ENCODE peak calls at places on chromosomes 6 and 20, in ten cellular contexts. D, N, G, J, X, Q, U, H, A and M are unnamed samples.
A peak's percentile ranks its signal among the peaks of the same experiment; 100 is the strongest.

GRCh38 chr20:49700411-49701185 is 13.1 kb downstream of the B4GALT5 start:
- DNase-seq in Q (peak; percentile 71), U (no peak), J (no peak), A (no peak), D (peak; percentile 81), X (no peak), G (no peak), N (no peak), H (no peak), M (no peak)

GRCh38 chr20:43959079-43959919 is 44.6 kb downstream of the TOX2 start:
- DNase-seq in G (no peak), U (no peak), N (no peak), X (no peak), Q (no peak), A (no peak), D (no peak), J (no peak), H (peak; percentile 64), M (peak; percentile 28)

GRCh38 chr6:169189227-169189626 is 64.4 kb downstream of the THBS2 start:
- DNase-seq in H (no peak), X (no peak), A (no peak), U (no peak), D (no peak), N (peak; percentile 66), G (no peak), J (no peak), Q (no peak), M (no peak)

GRCh38 chr6:145148392-145149175 is 586.7 kb downstream of the EPM2A start:
- DNase-seq in X (no peak), H (peak; percentile 48), G (no peak), Q (peak; percentile 82), N (no peak), A (no peak), D (peak; percentile 63), U (no peak), J (peak; percentile 61), M (peak; percentile 79)

GRCh38 chr6:6006428-6007310 is at the start of gene NRN1:
- DNase-seq in U (no peak), D (no peak), A (no peak), G (no peak), X (no peak), Q (no peak), J (no peak), N (no peak), H (no peak), M (no peak)

GRCh38 chr6:16739329-16739801 is 21.9 kb downstream of the ATXN1 start:
- DNase-seq in J (no peak), N (no peak), H (no peak), Q (no peak), X (no peak), D (peak; percentile 76), A (no peak), G (no peak), U (no peak), M (no peak)

GRCh38 chr6:42230320-42231034 is 12.8 kb upstream of the MRPS10 start:
- DNase-seq in G (no peak), U (no peak), N (no peak), X (peak; percentile 55), H (no peak), D (peak; percentile 33), J (no peak), A (no peak), Q (no peak), M (peak; percentile 50)

GRCh38 chr20:24146231-24146634 is 157.7 kb upstream of the GGTLC1 start:
- DNase-seq in G (no peak), X (no peak), Q (no peak), H (no peak), A (no peak), J (no peak), U (no peak), D (no peak), N (no peak), M (no peak)

GRCh38 chr6:13807691-13808090 is 6.7 kb downstream of the MCUR1 start:
- DNase-seq in N (no peak), Q (no peak), D (no peak), A (no peak), H (no peak), J (no peak), X (no peak), G (no peak), U (no peak), M (no peak)

GRCh38 chr6:135722182-135722581 is 129.3 kb upstream of the PDE7B start:
- DNase-seq in X (no peak), H (no peak), Q (no peak), J (no peak), U (no peak), D (peak; percentile 45), A (no peak), G (no peak), N (no peak), M (no peak)

GRCh38 chr6:90217621-90218496 is 78.8 kb downstream of the BACH2 start:
- DNase-seq in Q (no peak), N (peak; percentile 92), X (no peak), A (no peak), D (no peak), J (no peak), G (peak; percentile 69), U (peak; percentile 70), H (peak; percentile 58), M (no peak)

GRCh38 chr6:137036566-137037300 is 8.0 kb downstream of the IL20RA start:
- DNase-seq in U (no peak), Q (no peak), N (no peak), J (peak; percentile 60), G (no peak), D (no peak), X (no peak), A (no peak), H (no peak), M (peak; percentile 48)

GRCh38 chr6:127690092-127690491 is 113.1 kb downstream of the C6orf58 start:
- DNase-seq in J (no peak), A (no peak), U (no peak), D (peak; percentile 28), H (no peak), X (no peak), G (no peak), Q (peak; percentile 27), N (no peak), M (no peak)

GRCh38 chr20:33516882-33517281 is 27.0 kb downstream of the CBFA2T2 start:
- DNase-seq in D (peak; percentile 11), A (no peak), U (no peak), J (no peak), H (no peak), N (no peak), G (no peak), Q (no peak), X (no peak), M (no peak)

GRCh38 chr6:56863366-56863765 is 91.5 kb upstream of the BEND6 start:
- DNase-seq in G (no peak), Q (no peak), U (no peak), A (no peak), H (peak; percentile 55), X (no peak), D (peak; percentile 89), J (no peak), N (no peak), M (no peak)

DNA sequence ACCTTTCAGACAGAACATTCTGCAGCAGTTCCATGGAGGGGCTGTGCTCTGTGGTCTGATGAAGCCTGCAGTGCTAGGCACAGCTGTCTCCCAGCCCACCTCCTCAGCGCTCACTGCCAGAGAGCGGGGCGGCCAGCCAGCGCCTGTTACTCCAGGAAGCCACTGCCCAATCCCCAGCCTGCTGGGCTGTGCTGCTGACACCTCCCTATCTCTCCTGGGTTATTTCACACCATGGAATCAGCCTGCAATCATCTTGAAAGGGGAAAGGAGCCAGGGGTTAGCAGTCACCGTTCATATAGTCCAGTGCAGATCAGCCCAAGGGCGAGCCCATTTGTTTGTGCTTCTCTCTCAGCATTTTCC is 46.3 kb upstream of the NHSL1 start:
- DNase-seq in J (no peak), Q (no peak), A (peak; percentile 12), N (no peak), G (peak; percentile 89), U (no peak), X (peak; percentile 33), H (peak; percentile 54), D (peak; percentile 31), M (peak; percentile 29)
- TF ChIP-seq POLR2A in J (no peak), Q (no peak), A (no peak), N (no peak), G (no peak), U (peak; percentile 23), X (no peak), H (no peak), D (no peak), M (no peak)

GRCh38 chr20:59005523-59006166 is 1.4 kb downstream of the CTSZ start:
- DNase-seq in A (no peak), D (no peak), H (no peak), Q (no peak), U (no peak), J (no peak), G (no peak), N (no peak), X (no peak), M (no peak)
- H3K4me3 ChIP-seq in A (peak overlapping the region; percentile 50), D (no peak overlapping the region), H (peak overlapping the region; percentile 66), Q (peak overlapping the region; percentile 76), U (no peak overlapping the region), J (peak overlapping the region; percentile 81), G (peak overlapping the region; percentile 72), N (peak overlapping the region; percentile 91), X (peak overlapping the region; percentile 53), M (peak overlapping the region; percentile 82)

GRCh38 chr6:3068329-3069223 is at the start of gene RIPK1:
- DNase-seq in X (peak; percentile 96), H (peak; percentile 98), Q (peak; percentile 69), J (peak; percentile 94), A (peak; percentile 94), U (no peak), D (peak; percentile 84), N (peak; percentile 97), G (peak; percentile 97), M (peak; percentile 95)
- TF ChIP-seq POLR2A in X (peak; percentile 94), H (peak; percentile 87), Q (peak; percentile 74), J (peak; percentile 75), A (peak; percentile 93), U (peak; percentile 78), D (peak; percentile 92), N (peak; percentile 72), G (peak; percentile 50), M (peak; percentile 85)

GRCh38 chr6:157036245-157036681 is 259.1 kb downstream of the ARID1B start:
- DNase-seq in J (no peak), H (no peak), X (no peak), A (peak; percentile 62), G (no peak), Q (no peak), N (no peak), D (peak; percentile 48), U (no peak), M (no peak)

GRCh38 chr6:157032923-157033322 is 255.7 kb downstream of the ARID1B start:
- DNase-seq in U (no peak), Q (no peak), D (no peak), G (no peak), H (no peak), J (no peak), N (no peak), X (no peak), A (no peak), M (no peak)

GRCh38 chr6:157034433-157035230 is 257.5 kb downstream of the ARID1B start:
- DNase-seq in N (no peak), D (peak; percentile 72), A (no peak), Q (peak; percentile 36), U (no peak), G (no peak), H (no peak), X (no peak), J (no peak), M (no peak)

GRCh38 chr6:157035576-157035975 is 258.4 kb downstream of the ARID1B start:
- DNase-seq in A (no peak), G (no peak), Q (no peak), N (no peak), H (no peak), D (no peak), J (no peak), X (no peak), U (no peak), M (no peak)

GRCh38 chr6:157033428-157034140 is 256.4 kb downstream of the ARID1B start:
- DNase-seq in A (no peak), G (no peak), N (no peak), U (no peak), H (no peak), J (no peak), Q (no peak), X (no peak), D (peak; percentile 30), M (no peak)
- H3K4me3 ChIP-seq in A (peak overlapping the region; percentile 5), G (peak overlapping the region; percentile 47), N (peak overlapping the region; percentile 40), U (no peak overlapping the region), H (peak overlapping the region; percentile 26), J (peak overlapping the region; percentile 39), Q (no peak overlapping the region), X (peak overlapping the region; percentile 31), D (peak overlapping the region; percentile 97), M (peak overlapping the region; percentile 0)